ENCODE peak calls at places on chromosome 3, in seven cellular contexts. F, E, Z, L, H, V and S are unnamed samples.

GRCh38 chr3:37957185-37957936 is 33.2 kb upstream of the VILL start:
- DNase-seq in F (no peak), E (no peak), Z (no peak), L (peak), H (no peak), V (no peak), S (no peak)

GRCh38 chr3:33064929-33065328 is 32.0 kb downstream of the GLB1 start:
- DNase-seq in F (peak), E (peak), Z (no peak), L (no peak), H (peak), V (no peak), S (no peak)

GRCh38 chr3:152176241-152176640 is 92.5 kb upstream of the MBNL1 start:
- DNase-seq in F (no peak), E (no peak), Z (no peak), L (no peak), H (no peak), V (no peak), S (no peak)

GRCh38 chr3:8739757-8740508 is 6.3 kb downstream of the CAV3 start:
- DNase-seq in F (no peak), E (no peak), Z (no peak), L (no peak), H (no peak), V (no peak), S (no peak)

GRCh38 chr3:148315756-148316155 is 381.9 kb upstream of the AGTR1 start:
- DNase-seq in F (no peak), E (no peak), Z (no peak), L (no peak), H (no peak), V (no peak), S (no peak)

GRCh38 chr3:197125601-197126000 is 96.0 kb upstream of the MELTF start:
- DNase-seq in F (no peak), E (no peak), Z (no peak), L (no peak), H (no peak), V (no peak), S (no peak)

GRCh38 chr3:4888913-4889846 is 90.1 kb upstream of the BHLHE40 start:
- DNase-seq in F (peak), E (no peak), Z (no peak), L (no peak), H (peak), V (no peak), S (no peak)

GRCh38 chr3:23776352-23776891 is 29.3 kb upstream of the UBE2E1 start:
- DNase-seq in F (no peak), E (no peak), Z (peak), L (no peak), H (no peak), V (no peak), S (no peak)

GRCh38 chr3:16378920-16379319 is 113.9 kb downstream of the OXNAD1 start:
- DNase-seq in F (no peak), E (no peak), Z (no peak), L (no peak), H (no peak), V (no peak), S (peak)

GRCh38 chr3:160667452-160667851 is 9.5 kb upstream of the ARL14 start:
- DNase-seq in F (no peak), E (no peak), Z (no peak), L (no peak), H (no peak), V (no peak), S (no peak)

GRCh38 chr3:182092662-182093262 is 381.0 kb downstream of the SOX2 start:
- DNase-seq in F (no peak), E (no peak), Z (no peak), L (no peak), H (no peak), V (no peak), S (no peak)

GRCh38 chr3:110650752-110651151 is 420.9 kb upstream of the NECTIN3 start:
- DNase-seq in F (no peak), E (no peak), Z (no peak), L (no peak), H (no peak), V (no peak), S (no peak)

GRCh38 chr3:184981071-184981470 is 169.1 kb downstream of the VPS8 start:
- DNase-seq in F (no peak), E (no peak), Z (no peak), L (no peak), H (no peak), V (no peak), S (no peak)

GRCh38 chr3:8629151-8630021 is 15.2 kb downstream of the SSUH2 start:
- DNase-seq in F (peak), E (peak), Z (no peak), L (no peak), H (peak), V (no peak), S (peak)

GRCh38 chr3:51942603-51943450 is 664 bp downstream of the PARP3 start:
- DNase-seq in F (peak), E (peak), Z (no peak), L (no peak), H (peak), V (no peak), S (peak)

GRCh38 chr3:16300881-16301359 is 35.9 kb downstream of the OXNAD1 start:
- DNase-seq in F (peak), E (peak), Z (no peak), L (peak), H (peak), V (no peak), S (no peak)

GRCh38 chr3:49015765-49016164 is 2.6 kb downstream of the DALRD3 start:
- DNase-seq in F (no peak), E (no peak), Z (no peak), L (no peak), H (no peak), V (no peak), S (no peak)

GRCh38 chr3:119418641-119419040 is 44.8 kb downstream of the TMEM39A start:
- DNase-seq in F (no peak), E (no peak), Z (no peak), L (no peak), H (no peak), V (no peak), S (no peak)

GRCh38 chr3:123914829-123915228 is 30.7 kb upstream of the MYLK start:
- DNase-seq in F (no peak), E (no peak), Z (no peak), L (no peak), H (no peak), V (no peak), S (no peak)

GRCh38 chr3:193843447-193844301 is 250.7 kb downstream of the OPA1 start:
- DNase-seq in F (no peak), E (no peak), Z (no peak), L (no peak), H (no peak), V (no peak), S (no peak)

GRCh38 chr3:170233532-170233931 is 11.3 kb downstream of the PRKCI start:
- DNase-seq in F (no peak), E (no peak), Z (no peak), L (no peak), H (no peak), V (no peak), S (no peak)

GRCh38 chr3:114299421-114299820 is 5.6 kb downstream of the TIGIT start:
- DNase-seq in F (peak), E (peak), Z (no peak), L (no peak), H (peak), V (peak), S (no peak)

GRCh38 chr3:159881828-159882309 is 106.8 kb upstream of the IL12A start:
- DNase-seq in F (no peak), E (no peak), Z (no peak), L (no peak), H (no peak), V (no peak), S (no peak)

GRCh38 chr3:193593666-193594025 is 638 bp downstream of the OPA1 start:
- DNase-seq in F (peak), E (peak), Z (peak), L (no peak), H (peak), V (peak), S (no peak)

GRCh38 chr3:132843851-132844565 is 121.8 kb upstream of the NPHP3 start:
- DNase-seq in F (no peak), E (no peak), Z (no peak), L (no peak), H (no peak), V (no peak), S (no peak)